ENCODE peak calls at places on chromosomes 6 and 20, in eight cellular contexts. One of them, this sample, is unnamed.

GRCh38 chr6:170233304-170234205 is 57.3 kb downstream of the DLL1 start:
- DNase-seq in esophagus muscularis mucosa: no peak
- DNase-seq in sigmoid colon: no peak
- DNase-seq in K562: no peak
- DNase-seq in transverse colon: no peak
- DNase-seq in A549: no peak
- DNase-seq in ovary: no peak
- DNase-seq in HepG2: no peak
- DNase-seq in this sample: no peak

GRCh38 chr6:11054722-11055121 is 10.6 kb upstream of the ELOVL2 start:
- DNase-seq in esophagus muscularis mucosa: no peak
- DNase-seq in ovary: no peak
- DNase-seq in sigmoid colon: no peak
- DNase-seq in HepG2: no peak
- DNase-seq in A549: no peak
- DNase-seq in K562: no peak
- DNase-seq in transverse colon: no peak
- DNase-seq in this sample: no peak

GRCh38 chr20:16475225-16475624 is 98.0 kb downstream of the KIF16B start:
- DNase-seq in transverse colon: no peak
- DNase-seq in A549: peak
- DNase-seq in K562: peak
- DNase-seq in sigmoid colon: no peak
- DNase-seq in ovary: no peak
- DNase-seq in HepG2: peak
- DNase-seq in esophagus muscularis mucosa: no peak
- DNase-seq in this sample: no peak

GRCh38 chr20:8205996-8206395 is 73.9 kb downstream of the PLCB1 start:
- DNase-seq in HepG2: peak
- DNase-seq in esophagus muscularis mucosa: no peak
- DNase-seq in ovary: no peak
- DNase-seq in K562: no peak
- DNase-seq in transverse colon: no peak
- DNase-seq in A549: peak
- DNase-seq in sigmoid colon: no peak
- DNase-seq in this sample: no peak

GRCh38 chr6:170147056-170147787 is 143.7 kb downstream of the DLL1 start:
- DNase-seq in transverse colon: no peak
- DNase-seq in esophagus muscularis mucosa: no peak
- DNase-seq in HepG2: peak
- DNase-seq in sigmoid colon: peak
- DNase-seq in K562: no peak
- DNase-seq in A549: no peak
- DNase-seq in ovary: no peak
- DNase-seq in this sample: peak

GRCh38 chr6:37369321-37370196 is 15.8 kb downstream of the RNF8 start:
- DNase-seq in esophagus muscularis mucosa: no peak
- DNase-seq in sigmoid colon: no peak
- DNase-seq in ovary: no peak
- DNase-seq in K562: no peak
- DNase-seq in HepG2: peak
- DNase-seq in A549: no peak
- DNase-seq in transverse colon: no peak
- DNase-seq in this sample: no peak

GRCh38 chr6:154706389-154706788 is 26.8 kb upstream of the SCAF8 start:
- DNase-seq in sigmoid colon: no peak
- DNase-seq in ovary: no peak
- DNase-seq in esophagus muscularis mucosa: no peak
- DNase-seq in A549: no peak
- DNase-seq in K562: no peak
- DNase-seq in HepG2: no peak
- DNase-seq in transverse colon: no peak
- DNase-seq in this sample: no peak

GRCh38 chr6:35474129-35474977 is 6.2 kb downstream of the RPL10A start:
- DNase-seq in K562: peak
- DNase-seq in esophagus muscularis mucosa: no peak
- DNase-seq in transverse colon: no peak
- DNase-seq in HepG2: no peak
- DNase-seq in A549: no peak
- DNase-seq in sigmoid colon: no peak
- DNase-seq in ovary: no peak
- DNase-seq in this sample: no peak

GRCh38 chr6:158803733-158804143 is 15.4 kb downstream of the EZR start:
- DNase-seq in esophagus muscularis mucosa: no peak
- DNase-seq in K562: no peak
- DNase-seq in transverse colon: no peak
- DNase-seq in sigmoid colon: no peak
- DNase-seq in A549: no peak
- DNase-seq in ovary: no peak
- DNase-seq in HepG2: no peak
- DNase-seq in this sample: no peak

GRCh38 chr20:22446613-22447447 is 137.5 kb downstream of the FOXA2 start:
- DNase-seq in sigmoid colon: no peak
- DNase-seq in K562: no peak
- DNase-seq in ovary: no peak
- DNase-seq in A549: no peak
- DNase-seq in transverse colon: no peak
- DNase-seq in HepG2: no peak
- DNase-seq in esophagus muscularis mucosa: no peak
- DNase-seq in this sample: no peak

GRCh38 chr6:84651583-84651982 is 112.8 kb downstream of the TBX18 start:
- DNase-seq in K562: no peak
- DNase-seq in HepG2: no peak
- DNase-seq in ovary: no peak
- DNase-seq in sigmoid colon: no peak
- DNase-seq in esophagus muscularis mucosa: no peak
- DNase-seq in transverse colon: no peak
- DNase-seq in A549: no peak
- DNase-seq in this sample: no peak

GRCh38 chr6:35506536-35506935 is 6.2 kb downstream of the TULP1 start:
- DNase-seq in transverse colon: no peak
- DNase-seq in esophagus muscularis mucosa: no peak
- DNase-seq in ovary: no peak
- DNase-seq in sigmoid colon: no peak
- DNase-seq in HepG2: no peak
- DNase-seq in A549: no peak
- DNase-seq in K562: no peak
- DNase-seq in this sample: no peak

GRCh38 chr6:155528335-155528734 is 72.7 kb upstream of the NOX3 start:
- DNase-seq in ovary: no peak
- DNase-seq in K562: no peak
- DNase-seq in esophagus muscularis mucosa: no peak
- DNase-seq in sigmoid colon: no peak
- DNase-seq in A549: no peak
- DNase-seq in transverse colon: no peak
- DNase-seq in HepG2: no peak
- DNase-seq in this sample: no peak

GRCh38 chr6:110039996-110040383 is 61.9 kb downstream of the GPR6 start:
- DNase-seq in A549: peak
- DNase-seq in sigmoid colon: no peak
- DNase-seq in K562: peak
- DNase-seq in ovary: peak
- DNase-seq in esophagus muscularis mucosa: no peak
- DNase-seq in transverse colon: peak
- DNase-seq in HepG2: no peak
- DNase-seq in this sample: no peak

GRCh38 chr20:52047811-52048302 is 143.7 kb downstream of the ZFP64 start:
- DNase-seq in HepG2: no peak
- DNase-seq in sigmoid colon: no peak
- DNase-seq in K562: no peak
- DNase-seq in esophagus muscularis mucosa: no peak
- DNase-seq in A549: no peak
- DNase-seq in ovary: no peak
- DNase-seq in transverse colon: no peak
- DNase-seq in this sample: no peak

GRCh38 chr6:144347447-144347758 is 62.3 kb downstream of the UTRN start:
- DNase-seq in HepG2: no peak
- DNase-seq in sigmoid colon: no peak
- DNase-seq in esophagus muscularis mucosa: no peak
- DNase-seq in transverse colon: no peak
- DNase-seq in A549: no peak
- DNase-seq in ovary: no peak
- DNase-seq in K562: no peak
- DNase-seq in this sample: no peak

GRCh38 chr6:144351741-144352140 is 66.6 kb downstream of the UTRN start:
- DNase-seq in K562: no peak
- DNase-seq in A549: no peak
- DNase-seq in transverse colon: no peak
- DNase-seq in sigmoid colon: no peak
- DNase-seq in HepG2: no peak
- DNase-seq in esophagus muscularis mucosa: no peak
- DNase-seq in ovary: no peak
- DNase-seq in this sample: no peak

GRCh38 chr6:144347933-144348332 is 62.8 kb downstream of the UTRN start:
- DNase-seq in esophagus muscularis mucosa: no peak
- DNase-seq in HepG2: no peak
- DNase-seq in A549: no peak
- DNase-seq in K562: no peak
- DNase-seq in ovary: no peak
- DNase-seq in sigmoid colon: no peak
- DNase-seq in transverse colon: no peak
- DNase-seq in this sample: no peak

GRCh38 chr6:144351338-144351737 is 66.2 kb downstream of the UTRN start:
- DNase-seq in transverse colon: no peak
- DNase-seq in ovary: no peak
- DNase-seq in sigmoid colon: no peak
- DNase-seq in esophagus muscularis mucosa: no peak
- DNase-seq in A549: no peak
- DNase-seq in K562: no peak
- DNase-seq in HepG2: no peak
- DNase-seq in this sample: no peak

DNA sequence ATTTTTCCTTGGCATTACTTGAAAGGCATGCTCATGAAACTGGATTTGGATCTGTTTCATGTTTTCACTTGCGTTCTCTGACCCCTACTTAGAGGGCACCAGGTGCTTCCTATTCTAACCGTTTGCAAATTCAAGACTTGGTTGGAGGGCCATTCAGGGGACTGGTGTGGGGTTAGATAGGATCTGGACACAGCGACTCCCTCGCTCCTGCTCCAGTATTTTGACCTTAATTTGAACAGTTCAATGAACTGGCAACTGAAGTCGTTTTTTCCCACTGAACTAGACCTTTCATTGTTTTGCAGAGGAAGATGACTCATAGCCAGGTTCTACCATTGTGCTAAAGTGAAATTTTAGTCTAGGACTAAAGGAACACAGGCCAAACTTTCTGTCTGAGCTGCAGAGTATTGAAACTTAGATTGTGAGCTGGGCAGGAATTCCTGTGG is 64.6 kb downstream of the UTRN start:
- DNase-seq in ovary: no peak
- DNase-seq in HepG2: peak
- DNase-seq in esophagus muscularis mucosa: no peak
- DNase-seq in sigmoid colon: no peak
- DNase-seq in K562: peak
- DNase-seq in transverse colon: no peak
- DNase-seq in A549: no peak
- DNase-seq in this sample: no peak
- TF ChIP-seq EP300 in ovary: no peak
- TF ChIP-seq EP300 in HepG2: no peak
- TF ChIP-seq EP300 in esophagus muscularis mucosa: no peak
- TF ChIP-seq EP300 in sigmoid colon: no peak
- TF ChIP-seq EP300 in K562: no peak
- TF ChIP-seq EP300 in transverse colon: no peak
- TF ChIP-seq EP300 in A549: no peak
- TF ChIP-seq EP300 in this sample: no peak

GRCh38 chr20:62508641-62509051 is 32.9 kb upstream of the GATA5 start:
- DNase-seq in A549: peak
- DNase-seq in esophagus muscularis mucosa: no peak
- DNase-seq in K562: no peak
- DNase-seq in transverse colon: no peak
- DNase-seq in HepG2: no peak
- DNase-seq in sigmoid colon: no peak
- DNase-seq in ovary: no peak
- DNase-seq in this sample: no peak
- TF ChIP-seq CTCF in A549: no peak
- TF ChIP-seq CTCF in esophagus muscularis mucosa: no peak
- TF ChIP-seq CTCF in K562: no peak
- TF ChIP-seq CTCF in transverse colon: no peak
- TF ChIP-seq CTCF in HepG2: no peak
- TF ChIP-seq CTCF in sigmoid colon: no peak
- TF ChIP-seq CTCF in ovary: no peak
- TF ChIP-seq CTCF in this sample: no peak

DNA sequence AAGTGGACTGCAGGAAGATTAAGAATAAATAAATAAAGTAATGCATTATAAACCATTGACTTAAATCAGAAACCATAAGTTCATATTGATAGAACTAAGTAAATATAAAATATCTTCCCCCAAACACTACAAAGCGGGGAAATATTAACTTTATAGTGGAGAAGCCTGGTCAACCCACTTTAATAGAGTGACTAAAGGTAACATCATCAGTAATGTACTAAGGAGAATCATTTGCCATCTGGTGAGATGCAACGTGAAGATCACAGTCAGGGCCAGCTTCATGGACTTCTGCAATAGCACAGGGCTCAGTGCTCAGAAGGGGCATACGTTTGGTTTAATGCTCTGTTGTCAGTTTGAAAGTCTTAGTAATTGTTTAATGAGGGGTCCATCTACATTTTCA is 58.8 kb upstream of the CD83 start:
- DNase-seq in A549: no peak
- DNase-seq in transverse colon: no peak
- DNase-seq in K562: no peak
- DNase-seq in HepG2: no peak
- DNase-seq in esophagus muscularis mucosa: no peak
- DNase-seq in ovary: no peak
- DNase-seq in sigmoid colon: no peak
- DNase-seq in this sample: no peak
- TF ChIP-seq EP300 in A549: no peak
- TF ChIP-seq EP300 in transverse colon: no peak
- TF ChIP-seq EP300 in K562: no peak
- TF ChIP-seq EP300 in HepG2: no peak
- TF ChIP-seq EP300 in esophagus muscularis mucosa: no peak
- TF ChIP-seq EP300 in ovary: no peak
- TF ChIP-seq EP300 in sigmoid colon: no peak
- TF ChIP-seq EP300 in this sample: no peak

GRCh38 chr20:2128542-2128941 is 26.9 kb downstream of the STK35 start:
- DNase-seq in sigmoid colon: no peak
- DNase-seq in K562: no peak
- DNase-seq in ovary: no peak
- DNase-seq in A549: no peak
- DNase-seq in transverse colon: no peak
- DNase-seq in esophagus muscularis mucosa: no peak
- DNase-seq in HepG2: no peak
- DNase-seq in this sample: no peak

GRCh38 chr20:2122921-2123320 is 21.3 kb downstream of the STK35 start:
- DNase-seq in K562: no peak
- DNase-seq in ovary: peak
- DNase-seq in sigmoid colon: no peak
- DNase-seq in esophagus muscularis mucosa: no peak
- DNase-seq in A549: no peak
- DNase-seq in HepG2: no peak
- DNase-seq in transverse colon: no peak
- DNase-seq in this sample: no peak

GRCh38 chr20:2123720-2124119 is 22.1 kb downstream of the STK35 start:
- DNase-seq in transverse colon: no peak
- DNase-seq in HepG2: no peak
- DNase-seq in esophagus muscularis mucosa: no peak
- DNase-seq in ovary: no peak
- DNase-seq in A549: no peak
- DNase-seq in K562: no peak
- DNase-seq in sigmoid colon: no peak
- DNase-seq in this sample: no peak

GRCh38 chr20:2124632-2125131 is 23.1 kb downstream of the STK35 start:
- DNase-seq in A549: no peak
- DNase-seq in sigmoid colon: no peak
- DNase-seq in transverse colon: no peak
- DNase-seq in esophagus muscularis mucosa: no peak
- DNase-seq in HepG2: no peak
- DNase-seq in K562: no peak
- DNase-seq in ovary: no peak
- DNase-seq in this sample: no peak

GRCh38 chr20:2125474-2126112 is 24.0 kb downstream of the STK35 start:
- DNase-seq in HepG2: no peak
- DNase-seq in ovary: no peak
- DNase-seq in sigmoid colon: no peak
- DNase-seq in K562: no peak
- DNase-seq in A549: no peak
- DNase-seq in transverse colon: no peak
- DNase-seq in esophagus muscularis mucosa: no peak
- DNase-seq in this sample: no peak
- TF ChIP-seq CTCF in HepG2: no peak
- TF ChIP-seq CTCF in ovary: no peak
- TF ChIP-seq CTCF in sigmoid colon: no peak
- TF ChIP-seq CTCF in K562: no peak
- TF ChIP-seq CTCF in A549: no peak
- TF ChIP-seq CTCF in transverse colon: no peak
- TF ChIP-seq CTCF in esophagus muscularis mucosa: no peak
- TF ChIP-seq CTCF in this sample: no peak